ENCODE peak calls at places on chromosomes 7 and 10, in four cellular contexts. T is nephron progenitor cell, Z is neural crest cell, L is astrocyte. E is an unnamed sample.

GRCh38 chr10:100883322-100883821 is 29.4 kb upstream of the SLF2 start:
- DNase-seq in T (no peak), L (no peak), Z (no peak), E (no peak)

GRCh38 chr10:79014796-79015195 is 54.0 kb upstream of the ZMIZ1 start:
- DNase-seq in Z (no peak), T (no peak), L (no peak), E (no peak)

GRCh38 chr7:36811807-36812206 is 87.5 kb upstream of the AOAH start:
- DNase-seq in L (peak), T (no peak), Z (no peak), E (no peak)

GRCh38 chr10:43287056-43288007 is 20.5 kb upstream of the RASGEF1A start:
- DNase-seq in L (no peak), Z (no peak), T (no peak), E (no peak)

GRCh38 chr10:77602231-77602912 is 35.2 kb downstream of the KCNMA1 start:
- DNase-seq in Z (no peak), T (no peak), L (no peak), E (peak)

GRCh38 chr7:142030846-142031245 is 35.2 kb downstream of the MGAM start:
- DNase-seq in L (no peak), T (peak), Z (no peak), E (no peak)

GRCh38 chr7:80563561-80564327 is 51.9 kb upstream of the GNAT3 start:
- DNase-seq in Z (no peak), L (no peak), T (no peak), E (peak)

GRCh38 chr10:47176903-47177860 is 122.8 kb upstream of the GDF10 start:
- DNase-seq in T (no peak), L (peak), Z (no peak), E (peak)

GRCh38 chr7:152568972-152569371 is 107.0 kb downstream of the XRCC2 start:
- DNase-seq in L (no peak), T (no peak), Z (no peak), E (no peak)

GRCh38 chr10:25285809-25286208 is 111.0 kb downstream of the GPR158 start:
- DNase-seq in L (no peak), Z (no peak), T (no peak), E (no peak)

GRCh38 chr7:152489044-152489443 is 53.2 kb upstream of the KMT2C start:
- DNase-seq in Z (no peak), L (no peak), T (no peak), E (no peak)

GRCh38 chr7:36651404-36651803 is 72.9 kb downstream of the AOAH start:
- DNase-seq in T (no peak), L (peak), Z (no peak), E (peak)

GRCh38 chr10:131891196-131891928 is 9.4 kb upstream of the PPP2R2D start:
- DNase-seq in T (peak), L (no peak), Z (peak), E (no peak)

GRCh38 chr10:15060638-15061037 is 16.9 kb downstream of the OLAH start:
- DNase-seq in Z (no peak), L (no peak), T (no peak), E (no peak)

GRCh38 chr10:88728107-88728763 is 22.2 kb downstream of the LIPK start:
- DNase-seq in Z (peak), T (peak), L (no peak), E (no peak)

GRCh38 chr10:42969147-42969546 is 107.7 kb upstream of the RET start:
- DNase-seq in T (no peak), Z (no peak), L (no peak), E (no peak)

GRCh38 chr7:130146693-130147520 is 58.3 kb downstream of the TMEM209 start:
- DNase-seq in T (no peak), L (no peak), Z (no peak), E (no peak)

GRCh38 chr10:4953405-4953804 is 9.8 kb upstream of the AKR1C1 start:
- DNase-seq in L (no peak), T (no peak), Z (no peak), E (no peak)

GRCh38 chr10:114995468-114995867 is 57.5 kb downstream of the TRUB1 start:
- DNase-seq in T (no peak), Z (no peak), L (peak), E (peak)

GRCh38 chr10:118332948-118333710 is 9.0 kb downstream of the FAM204A start:
- DNase-seq in T (no peak), Z (no peak), L (no peak), E (no peak)

GRCh38 chr7:114700267-114700666 is 221.6 kb upstream of the MDFIC start:
- DNase-seq in T (no peak), L (no peak), Z (no peak), E (no peak)

GRCh38 chr10:99551616-99552015 is 18.9 kb downstream of the NKX2-3 start:
- DNase-seq in T (no peak), L (no peak), Z (no peak), E (no peak)

GRCh38 chr7:17057143-17057509 is 175.3 kb upstream of the AGR3 start:
- DNase-seq in Z (no peak), T (no peak), L (no peak), E (no peak)

GRCh38 chr7:17061443-17061842 is 179.7 kb upstream of the AGR3 start:
- DNase-seq in Z (no peak), L (no peak), T (no peak), E (no peak)

GRCh38 chr7:17060051-17060450 is 178.3 kb upstream of the AGR3 start:
- DNase-seq in T (no peak), L (no peak), Z (no peak), E (no peak)

GRCh38 chr7:17058568-17058967 is 176.8 kb upstream of the AGR3 start:
- DNase-seq in Z (no peak), L (peak), T (no peak), E (peak)

DNA sequence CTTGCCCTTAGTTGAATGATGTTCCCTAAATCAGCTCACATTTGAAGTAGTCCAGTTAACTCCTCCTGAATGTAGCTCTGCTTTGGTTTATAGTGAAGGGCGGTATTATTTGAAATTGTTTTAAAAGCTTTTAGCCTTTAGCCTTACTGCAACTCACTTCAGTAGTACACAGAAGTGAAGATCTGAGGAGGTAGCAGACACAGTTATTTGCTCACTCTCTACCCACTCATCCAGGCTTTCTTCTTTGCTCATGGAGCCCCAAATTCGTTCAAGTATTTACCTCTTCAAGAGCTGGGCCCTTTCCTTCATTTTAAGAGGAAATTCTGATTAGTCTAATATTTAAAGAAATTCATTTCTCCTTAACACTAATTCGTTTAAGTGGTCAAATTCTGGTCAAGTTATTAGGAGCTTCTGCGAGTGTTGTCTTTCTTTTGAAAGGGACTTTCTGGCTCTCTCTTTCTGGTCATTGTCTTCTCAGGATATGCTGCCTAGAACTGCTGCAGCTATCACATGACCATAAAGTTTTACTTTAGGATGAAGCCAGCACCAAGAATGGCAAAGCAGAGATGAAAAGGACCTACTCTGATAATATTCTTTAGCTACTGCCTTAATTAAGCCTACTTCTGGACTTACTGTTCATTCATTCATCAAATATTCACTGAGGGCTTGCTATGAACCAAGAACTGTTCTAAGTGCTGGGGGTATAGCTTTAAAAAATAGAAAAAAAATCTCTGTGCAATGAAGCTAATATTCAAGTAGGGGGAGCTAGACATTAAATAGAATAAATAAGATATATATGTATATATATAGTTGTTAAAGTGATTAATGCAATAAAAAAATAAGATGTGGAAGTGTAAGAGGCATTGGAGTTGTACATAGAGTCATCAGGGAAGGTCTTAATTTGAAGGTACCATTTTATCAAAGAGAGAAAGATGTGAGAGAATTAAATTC is 180.9 kb upstream of the AGR3 start:
- DNase-seq in T (no peak), L (no peak), Z (no peak), E (no peak)
- TF ChIP-seq CTCF in T (no peak), L (no peak), Z (peak), E (peak)

GRCh38 chr7:50648570-50649169 is 83.5 kb upstream of the DDC start:
- DNase-seq in L (no peak), Z (no peak), T (no peak), E (no peak)
- TF ChIP-seq CTCF in L (no peak), Z (no peak), T (no peak), E (no peak)

DNA sequence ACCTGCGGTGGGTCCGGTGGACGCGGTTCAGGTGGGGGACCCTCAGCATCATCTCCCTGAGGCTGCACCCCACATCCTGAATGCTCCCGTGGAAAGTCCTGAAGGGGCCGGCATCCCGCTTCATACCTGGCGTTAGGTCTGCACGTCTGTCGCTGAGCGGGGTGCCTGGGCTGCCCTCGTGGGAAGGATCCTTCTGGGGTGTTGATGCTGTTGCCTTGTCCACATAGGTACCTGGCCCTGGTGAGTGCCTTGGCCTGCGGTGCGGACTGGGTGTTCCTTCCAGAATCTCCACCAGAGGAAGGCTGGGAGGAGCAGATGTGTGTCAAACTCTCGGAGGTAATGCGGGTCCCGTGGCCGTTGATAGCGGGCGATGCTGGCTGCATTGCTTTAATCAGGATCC is 37.8 kb downstream of the PFKP start:
- DNase-seq in T (no peak), L (no peak), Z (no peak), E (no peak)
- TF ChIP-seq CTCF in T (no peak), L (no peak), Z (no peak), E (no peak)

DNA sequence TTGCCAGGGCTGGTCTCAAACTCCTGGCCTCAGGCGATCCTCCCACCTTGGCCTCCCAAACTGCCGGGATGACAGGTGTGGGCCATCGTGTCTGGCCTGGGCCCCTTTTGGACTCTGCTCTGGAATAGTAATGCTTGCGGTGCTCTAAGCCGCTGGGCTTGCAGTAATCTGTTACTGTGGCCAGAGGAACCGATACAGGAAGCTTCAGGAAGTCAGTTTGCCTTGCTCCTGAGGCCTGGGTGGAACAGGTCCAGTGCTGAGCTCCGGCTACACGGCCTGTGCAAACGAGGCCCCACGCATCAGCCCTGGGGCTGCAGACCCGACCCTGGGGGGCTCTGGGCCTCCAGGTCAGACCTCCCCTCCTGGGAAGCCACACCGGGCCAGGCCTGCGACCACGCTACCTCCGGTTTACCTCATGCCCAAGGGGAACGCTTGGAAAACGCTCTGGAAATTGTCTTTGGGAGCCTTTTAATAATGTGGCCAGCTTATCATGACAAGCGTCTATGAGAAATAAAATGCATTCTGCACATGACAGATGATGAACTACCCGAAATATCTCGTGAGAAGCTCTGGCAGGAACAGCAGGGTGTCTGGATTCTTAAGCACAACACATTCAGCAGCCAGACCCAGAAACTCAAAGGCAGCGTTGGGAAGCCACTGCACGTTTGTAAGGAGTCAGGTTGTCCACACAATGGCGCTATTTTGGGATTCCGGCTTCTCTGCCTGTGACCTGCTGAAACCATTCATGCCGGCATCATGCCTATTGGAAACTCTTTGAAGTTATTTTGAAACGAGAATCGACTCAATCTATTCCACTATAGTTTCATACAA is 10.1 kb upstream of the ADAP1 start:
- DNase-seq in T (no peak), L (peak), Z (no peak), E (peak)
- TF ChIP-seq CTCF in T (no peak), L (peak), Z (peak), E (peak)

GRCh38 chr7:136640977-136641376 is 227.5 kb upstream of the CHRM2 start:
- DNase-seq in L (no peak), Z (no peak), T (no peak), E (no peak)
- TF ChIP-seq CTCF in L (no peak), Z (no peak), T (no peak), E (no peak)

DNA sequence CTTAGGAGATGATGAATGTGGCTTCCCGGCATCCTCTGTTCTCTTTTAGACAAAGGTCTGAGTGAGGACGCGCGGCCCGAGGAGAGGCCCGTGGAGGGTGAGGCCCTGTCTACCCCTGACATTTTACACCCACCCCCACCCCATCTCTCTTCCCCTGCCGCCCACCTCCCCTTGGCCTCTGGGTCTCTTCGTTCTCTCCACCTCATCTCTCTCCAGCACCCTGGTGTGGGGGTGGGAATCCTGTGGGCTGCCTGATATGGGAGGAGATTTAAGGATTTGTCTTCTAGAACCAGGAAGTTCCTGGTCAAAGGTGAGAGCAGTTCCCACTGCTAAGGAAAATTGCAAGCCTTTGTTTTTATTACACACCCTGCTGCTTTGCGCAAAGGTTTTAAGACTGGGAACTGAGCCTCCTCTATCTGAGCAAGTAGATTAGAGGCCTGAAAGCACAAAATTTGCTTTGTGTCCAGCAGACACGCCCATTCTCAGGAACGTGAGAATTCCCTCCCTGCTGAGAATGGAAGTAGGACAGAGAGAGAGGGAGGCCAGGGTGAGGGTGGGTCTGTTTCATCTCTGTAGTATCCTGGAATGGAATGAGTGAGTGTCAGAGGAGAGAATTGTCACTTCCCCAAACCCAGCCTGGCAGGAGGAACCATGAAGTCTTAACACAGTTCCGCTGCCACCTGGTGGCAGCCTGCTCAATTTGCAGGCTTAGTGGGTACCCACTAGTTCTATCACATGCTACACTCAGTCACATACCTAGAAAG is 91.2 kb downstream of the GTF2IRD1 start:
- DNase-seq in T (peak), Z (peak), L (peak), E (peak)
- TF ChIP-seq CTCF in T (peak), Z (peak), L (peak), E (peak)

GRCh38 chr7:131157530-131158243 is 170.0 kb upstream of the MKLN1 start:
- DNase-seq in L (peak), Z (no peak), T (no peak), E (no peak)

GRCh38 chr7:131164900-131165254 is 162.8 kb upstream of the MKLN1 start:
- DNase-seq in L (no peak), Z (no peak), T (no peak), E (no peak)

GRCh38 chr7:131164025-131164899 is 163.4 kb upstream of the MKLN1 start:
- DNase-seq in Z (no peak), T (no peak), L (peak), E (peak)

GRCh38 chr7:131161103-131161502 is 166.6 kb upstream of the MKLN1 start:
- DNase-seq in T (no peak), L (peak), Z (no peak), E (peak)

GRCh38 chr7:131159961-131160361 is 167.7 kb upstream of the MKLN1 start:
- DNase-seq in T (no peak), Z (no peak), L (peak), E (peak)
- TF ChIP-seq CTCF in T (no peak), Z (no peak), L (no peak), E (no peak)

DNA sequence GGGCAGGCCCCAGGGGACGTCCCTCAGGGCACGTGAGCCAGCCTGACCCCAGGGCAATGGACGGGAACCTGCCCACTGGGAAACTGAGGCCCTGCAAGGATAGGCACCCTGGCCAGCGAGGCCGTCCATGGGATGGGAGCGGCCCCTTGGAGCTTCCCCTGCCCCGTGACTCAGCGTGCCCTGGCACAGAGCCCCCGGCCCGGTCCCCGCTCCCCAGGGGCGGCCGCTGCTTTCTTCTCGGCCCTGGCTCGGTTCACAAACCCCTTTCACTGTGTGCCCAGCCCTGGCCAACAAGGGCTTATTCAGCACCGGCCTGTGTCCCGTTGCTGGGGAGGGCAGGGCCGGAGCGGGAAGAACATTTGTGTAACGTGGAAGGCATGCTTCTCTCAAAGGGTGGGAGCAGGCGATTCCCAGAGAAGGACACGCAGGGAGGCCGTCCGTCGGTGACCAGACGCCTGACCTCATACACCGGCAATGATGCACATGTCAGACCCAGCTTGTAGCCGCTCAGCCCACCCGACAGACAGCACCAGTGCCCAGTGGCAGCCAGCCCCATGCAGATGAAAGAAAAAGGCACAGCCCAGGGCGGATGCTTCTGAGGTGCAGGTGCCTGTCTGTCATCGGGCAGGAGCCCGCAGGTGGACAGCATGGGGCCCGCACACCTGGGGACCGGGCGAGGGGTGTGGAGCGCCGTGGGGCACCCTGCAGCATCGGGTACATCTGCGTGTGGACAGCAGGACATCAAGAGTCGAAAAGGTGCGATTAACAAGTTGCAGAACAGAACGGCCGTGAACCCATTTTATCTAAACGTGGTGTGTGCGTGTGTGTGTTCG is 94.5 kb downstream of the PDGFA start:
- DNase-seq in T (no peak), L (peak), Z (no peak), E (no peak)
- TF ChIP-seq CTCF in T (no peak), L (no peak), Z (no peak), E (no peak)

GRCh38 chr10:12135631-12136030 is 6.2 kb downstream of the SEC61A2 start:
- DNase-seq in L (no peak), Z (no peak), T (no peak), E (no peak)

GRCh38 chr10:12129222-12130111 is at the start of gene SEC61A2:
- DNase-seq in T (peak), L (peak), Z (peak), E (peak)

GRCh38 chr10:12130237-12130872 is 878 bp downstream of the SEC61A2 start:
- DNase-seq in Z (peak), T (peak), L (peak), E (peak)
- TF ChIP-seq CTCF in Z (peak), T (peak), L (peak), E (peak)

GRCh38 chr10:91409069-91409868 is 875 bp upstream of the HECTD2 start:
- DNase-seq in L (peak), T (peak), Z (peak), E (peak)
- TF ChIP-seq CTCF in L (no peak), T (no peak), Z (no peak), E (no peak)

E was measured in HFFc6.